ENCODE peak calls at places on chromosomes 4 and X, in four cellular contexts. One of them, this sample, is unnamed.

GRCh38 chr4:121177238-121178137 is 13.4 kb upstream of the TNIP3 start:
- DNase-seq in left ventricle myocardium inferior: no peak
- DNase-seq in A549: no peak
- DNase-seq in tibial artery: no peak
- DNase-seq in this sample: no peak

GRCh38 chrX:15475486-15475885 is 17.6 kb downstream of the PIR start:
- DNase-seq in left ventricle myocardium inferior: no peak
- DNase-seq in A549: no peak
- DNase-seq in tibial artery: no peak
- DNase-seq in this sample: no peak

GRCh38 chrX:130120746-130121504 is 10.6 kb upstream of the ELF4 start:
- DNase-seq in left ventricle myocardium inferior: peak
- DNase-seq in A549: peak
- DNase-seq in tibial artery: peak
- DNase-seq in this sample: peak

GRCh38 chrX:57227691-57228090 is 58.8 kb upstream of the FAAH2 start:
- DNase-seq in left ventricle myocardium inferior: no peak
- DNase-seq in A549: no peak
- DNase-seq in tibial artery: no peak
- DNase-seq in this sample: no peak

GRCh38 chrX:2933125-2933900 is 4.2 kb upstream of the ARSD start:
- DNase-seq in left ventricle myocardium inferior: no peak
- DNase-seq in A549: no peak
- DNase-seq in tibial artery: no peak
- DNase-seq in this sample: no peak

GRCh38 chr4:90852232-90852631 is 725.0 kb downstream of the CCSER1 start:
- DNase-seq in left ventricle myocardium inferior: no peak
- DNase-seq in A549: no peak
- DNase-seq in tibial artery: no peak
- DNase-seq in this sample: peak

GRCh38 chr4:8272472-8273428 is 3.2 kb downstream of the HTRA3 start:
- DNase-seq in left ventricle myocardium inferior: peak
- DNase-seq in A549: no peak
- DNase-seq in tibial artery: no peak
- DNase-seq in this sample: peak

GRCh38 chrX:119885554-119886428 is 9.9 kb upstream of the AKAP14 start:
- DNase-seq in left ventricle myocardium inferior: no peak
- DNase-seq in A549: peak
- DNase-seq in tibial artery: no peak
- DNase-seq in this sample: peak

GRCh38 chr4:187157380-187157958 is 433.8 kb upstream of the FAT1 start:
- DNase-seq in left ventricle myocardium inferior: no peak
- DNase-seq in A549: no peak
- DNase-seq in tibial artery: no peak
- DNase-seq in this sample: no peak

GRCh38 chr4:66852843-66853242 is 692.5 kb downstream of the CENPC start:
- DNase-seq in left ventricle myocardium inferior: no peak
- DNase-seq in A549: no peak
- DNase-seq in tibial artery: no peak
- DNase-seq in this sample: peak

GRCh38 chrX:8731579-8732395 is at the start of gene ANOS1:
- DNase-seq in left ventricle myocardium inferior: peak
- DNase-seq in A549: peak
- DNase-seq in tibial artery: no peak
- DNase-seq in this sample: peak

GRCh38 chr4:170231377-170231776 is 141.6 kb upstream of the AADAT start:
- DNase-seq in left ventricle myocardium inferior: no peak
- DNase-seq in A549: no peak
- DNase-seq in tibial artery: no peak
- DNase-seq in this sample: no peak

GRCh38 chr4:14143892-14144291 is 516.4 kb upstream of the BOD1L1 start:
- DNase-seq in left ventricle myocardium inferior: no peak
- DNase-seq in A549: peak
- DNase-seq in tibial artery: no peak
- DNase-seq in this sample: no peak

GRCh38 chrX:45515262-45516215 is 314.9 kb upstream of the DIPK2B start:
- DNase-seq in left ventricle myocardium inferior: no peak
- DNase-seq in A549: peak
- DNase-seq in tibial artery: peak
- DNase-seq in this sample: peak

GRCh38 chr4:33911951-33912350 is 2332.4 kb downstream of the ARAP2 start:
- DNase-seq in left ventricle myocardium inferior: no peak
- DNase-seq in A549: no peak
- DNase-seq in tibial artery: no peak
- DNase-seq in this sample: no peak

DNA sequence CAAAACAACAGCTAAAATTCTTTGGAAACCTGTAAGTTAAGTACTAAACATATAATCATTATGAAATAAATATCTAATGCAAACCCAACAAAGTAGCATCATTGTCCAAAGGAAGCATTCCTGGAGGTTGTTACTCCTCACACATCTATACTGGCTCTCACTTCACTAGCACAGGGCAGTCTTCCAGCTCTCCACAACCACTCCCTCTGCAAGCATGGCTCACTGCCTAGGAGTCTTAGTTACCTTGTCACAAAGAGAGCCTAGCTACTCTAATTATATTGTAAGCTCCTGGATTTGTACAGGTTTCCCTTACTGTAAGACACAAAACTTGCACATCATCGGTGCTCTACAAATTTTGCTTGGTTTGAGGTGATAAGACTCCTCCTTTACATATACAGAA is 76.1 kb downstream of the AMMECR1 start:
- DNase-seq in left ventricle myocardium inferior: no peak
- DNase-seq in A549: no peak
- DNase-seq in tibial artery: no peak
- DNase-seq in this sample: no peak
- H3K27ac ChIP-seq in left ventricle myocardium inferior: no peak
- H3K27ac ChIP-seq in A549: no peak
- H3K27ac ChIP-seq in tibial artery: no peak
- H3K27ac ChIP-seq in this sample: no peak

GRCh38 chrX:134601240-134601639 is 57.0 kb downstream of the PLAC1 start:
- DNase-seq in left ventricle myocardium inferior: no peak
- DNase-seq in A549: no peak
- DNase-seq in tibial artery: no peak
- DNase-seq in this sample: no peak
- H3K27ac ChIP-seq in left ventricle myocardium inferior: no peak
- H3K27ac ChIP-seq in A549: peak
- H3K27ac ChIP-seq in tibial artery: no peak
- H3K27ac ChIP-seq in this sample: no peak

DNA sequence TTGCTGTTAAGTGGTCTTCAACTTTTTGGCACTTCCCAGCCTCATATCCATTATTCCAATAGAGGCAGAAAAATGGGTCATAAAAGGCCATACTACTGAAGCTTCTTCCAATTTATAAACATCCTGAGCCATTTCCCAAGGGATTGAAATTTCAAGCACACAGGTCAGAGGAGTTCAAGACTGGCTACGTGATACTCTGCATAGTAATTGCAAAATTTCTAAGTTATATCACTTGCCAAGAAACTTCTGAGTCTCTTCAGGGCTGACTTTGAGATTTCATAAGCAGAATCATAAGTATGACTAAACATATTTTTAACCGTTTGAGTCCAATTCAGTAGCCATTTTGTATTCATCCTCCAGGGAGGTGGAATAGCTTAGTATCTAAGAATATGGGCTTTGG is 75.6 kb upstream of the RXFP1 start:
- DNase-seq in left ventricle myocardium inferior: no peak
- DNase-seq in A549: peak
- DNase-seq in tibial artery: no peak
- DNase-seq in this sample: no peak
- H3K27ac ChIP-seq in left ventricle myocardium inferior: no peak
- H3K27ac ChIP-seq in A549: peak
- H3K27ac ChIP-seq in tibial artery: no peak
- H3K27ac ChIP-seq in this sample: no peak

GRCh38 chr4:150960079-150960478 is 55.0 kb downstream of the LRBA start:
- DNase-seq in left ventricle myocardium inferior: no peak
- DNase-seq in A549: peak
- DNase-seq in tibial artery: no peak
- DNase-seq in this sample: peak

GRCh38 chr4:150960818-150961217 is 54.3 kb downstream of the LRBA start:
- DNase-seq in left ventricle myocardium inferior: no peak
- DNase-seq in A549: peak
- DNase-seq in tibial artery: no peak
- DNase-seq in this sample: peak

GRCh38 chr4:150962245-150962644 is 52.8 kb downstream of the LRBA start:
- DNase-seq in left ventricle myocardium inferior: no peak
- DNase-seq in A549: no peak
- DNase-seq in tibial artery: no peak
- DNase-seq in this sample: no peak

GRCh38 chr4:150964754-150965153 is 50.3 kb downstream of the LRBA start:
- DNase-seq in left ventricle myocardium inferior: no peak
- DNase-seq in A549: no peak
- DNase-seq in tibial artery: no peak
- DNase-seq in this sample: no peak

DNA sequence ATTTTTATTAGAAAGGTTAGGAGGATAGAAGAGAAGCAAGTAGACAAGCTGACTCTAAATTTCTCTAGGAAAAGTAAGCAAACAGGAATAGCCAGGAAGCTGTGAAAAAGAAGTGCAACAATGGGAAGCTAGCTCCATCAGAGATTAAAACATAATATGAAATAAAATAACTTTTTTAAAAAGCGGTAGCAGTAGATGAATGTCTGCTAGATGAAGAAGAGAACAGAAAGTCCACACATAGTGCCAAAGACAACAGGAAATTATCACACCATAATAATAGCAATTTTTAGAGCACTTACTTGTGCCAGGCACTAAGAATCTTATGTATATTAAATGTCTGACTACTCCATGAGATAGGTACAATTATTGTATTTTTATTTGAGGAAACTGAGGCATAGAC is 53.5 kb downstream of the LRBA start:
- DNase-seq in left ventricle myocardium inferior: no peak
- DNase-seq in A549: no peak
- DNase-seq in tibial artery: no peak
- DNase-seq in this sample: no peak
- H3K27ac ChIP-seq in left ventricle myocardium inferior: no peak
- H3K27ac ChIP-seq in A549: no peak
- H3K27ac ChIP-seq in tibial artery: no peak
- H3K27ac ChIP-seq in this sample: no peak

DNA sequence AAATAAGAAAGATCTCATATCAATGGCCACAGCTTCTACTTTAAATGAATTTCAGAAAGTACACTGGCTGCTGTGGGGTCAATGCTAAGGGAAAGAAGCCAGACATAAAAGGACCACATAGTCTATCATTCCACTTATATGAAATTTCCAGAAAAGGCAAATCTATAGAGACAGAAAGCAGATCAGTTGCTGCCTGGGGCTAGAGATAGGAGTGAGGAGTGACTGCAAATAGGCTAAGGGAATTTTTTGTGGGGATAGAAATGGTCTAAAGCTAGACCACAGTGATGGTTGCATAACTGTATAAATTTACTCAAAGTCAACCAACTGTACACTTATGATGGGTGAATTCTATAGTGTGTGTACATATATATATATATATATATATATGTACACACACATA is 8.3 kb downstream of the GAB3 start:
- DNase-seq in left ventricle myocardium inferior: no peak
- DNase-seq in A549: no peak
- DNase-seq in tibial artery: no peak
- DNase-seq in this sample: no peak
- H3K27ac ChIP-seq in left ventricle myocardium inferior: no peak
- H3K27ac ChIP-seq in A549: no peak
- H3K27ac ChIP-seq in tibial artery: no peak
- H3K27ac ChIP-seq in this sample: no peak

GRCh38 chr4:168836482-168836881 is 173.6 kb downstream of the CBR4 start:
- DNase-seq in left ventricle myocardium inferior: no peak
- DNase-seq in A549: no peak
- DNase-seq in tibial artery: no peak
- DNase-seq in this sample: no peak
- H3K27ac ChIP-seq in left ventricle myocardium inferior: peak
- H3K27ac ChIP-seq in A549: peak
- H3K27ac ChIP-seq in tibial artery: peak
- H3K27ac ChIP-seq in this sample: no peak

GRCh38 chr4:183096276-183096965 is 2.6 kb upstream of the WWC2 start:
- DNase-seq in left ventricle myocardium inferior: no peak
- DNase-seq in A549: no peak
- DNase-seq in tibial artery: no peak
- DNase-seq in this sample: peak
- H3K27ac ChIP-seq in left ventricle myocardium inferior: no peak
- H3K27ac ChIP-seq in A549: no peak
- H3K27ac ChIP-seq in tibial artery: no peak
- H3K27ac ChIP-seq in this sample: no peak